ENCODE peak calls at places on chromosomes 13 and 19, in eight cellular contexts. One of them, this sample, is unnamed.

GRCh38 chr13:66345988-66346387 is 884.1 kb downstream of the PCDH9 start:
- DNase-seq in lower lobe of right lung: no peak
- DNase-seq in mucosa of descending colon: no peak
- DNase-seq in ascending aorta: no peak
- DNase-seq in upper lobe of right lung: no peak
- DNase-seq in GM23338: no peak
- DNase-seq in fibroblast of villous mesenchyme: no peak
- DNase-seq in heart right ventricle: no peak
- DNase-seq in this sample: no peak

GRCh38 chr13:48322294-48322693 is 18.7 kb downstream of the RB1 start:
- DNase-seq in heart right ventricle: no peak
- DNase-seq in GM23338: no peak
- DNase-seq in lower lobe of right lung: no peak
- DNase-seq in ascending aorta: no peak
- DNase-seq in upper lobe of right lung: no peak
- DNase-seq in mucosa of descending colon: no peak
- DNase-seq in fibroblast of villous mesenchyme: no peak
- DNase-seq in this sample: no peak

GRCh38 chr13:99778500-99778899 is 193.1 kb downstream of the ZIC5 start:
- DNase-seq in GM23338: no peak
- DNase-seq in ascending aorta: no peak
- DNase-seq in lower lobe of right lung: no peak
- DNase-seq in mucosa of descending colon: no peak
- DNase-seq in heart right ventricle: no peak
- DNase-seq in fibroblast of villous mesenchyme: no peak
- DNase-seq in upper lobe of right lung: no peak
- DNase-seq in this sample: no peak

GRCh38 chr19:44719262-44719701 is 20.3 kb downstream of the CEACAM16 start:
- DNase-seq in GM23338: no peak
- DNase-seq in ascending aorta: no peak
- DNase-seq in mucosa of descending colon: no peak
- DNase-seq in fibroblast of villous mesenchyme: no peak
- DNase-seq in heart right ventricle: no peak
- DNase-seq in upper lobe of right lung: no peak
- DNase-seq in lower lobe of right lung: no peak
- DNase-seq in this sample: no peak

GRCh38 chr19:996051-996838 is 4.0 kb upstream of the GRIN3B start:
- DNase-seq in GM23338: peak
- DNase-seq in upper lobe of right lung: no peak
- DNase-seq in heart right ventricle: no peak
- DNase-seq in ascending aorta: no peak
- DNase-seq in lower lobe of right lung: no peak
- DNase-seq in mucosa of descending colon: no peak
- DNase-seq in fibroblast of villous mesenchyme: peak
- DNase-seq in this sample: peak

GRCh38 chr13:28530729-28531194 is 35.8 kb upstream of the FLT1 start:
- DNase-seq in ascending aorta: no peak
- DNase-seq in fibroblast of villous mesenchyme: no peak
- DNase-seq in GM23338: no peak
- DNase-seq in heart right ventricle: no peak
- DNase-seq in upper lobe of right lung: no peak
- DNase-seq in mucosa of descending colon: no peak
- DNase-seq in lower lobe of right lung: no peak
- DNase-seq in this sample: peak

GRCh38 chr13:99331881-99332293 is 24.7 kb upstream of the GPR183 start:
- DNase-seq in mucosa of descending colon: no peak
- DNase-seq in heart right ventricle: no peak
- DNase-seq in fibroblast of villous mesenchyme: no peak
- DNase-seq in lower lobe of right lung: no peak
- DNase-seq in GM23338: no peak
- DNase-seq in upper lobe of right lung: no peak
- DNase-seq in ascending aorta: no peak
- DNase-seq in this sample: no peak

GRCh38 chr19:48961673-48962028 is 3.5 kb upstream of the FTL start:
- DNase-seq in lower lobe of right lung: no peak
- DNase-seq in fibroblast of villous mesenchyme: no peak
- DNase-seq in ascending aorta: no peak
- DNase-seq in GM23338: no peak
- DNase-seq in upper lobe of right lung: peak
- DNase-seq in heart right ventricle: no peak
- DNase-seq in mucosa of descending colon: peak
- DNase-seq in this sample: no peak

GRCh38 chr13:50075619-50076097 is 60.4 kb downstream of the KCNRG start:
- DNase-seq in ascending aorta: no peak
- DNase-seq in fibroblast of villous mesenchyme: peak
- DNase-seq in heart right ventricle: no peak
- DNase-seq in lower lobe of right lung: no peak
- DNase-seq in upper lobe of right lung: no peak
- DNase-seq in GM23338: no peak
- DNase-seq in mucosa of descending colon: no peak
- DNase-seq in this sample: no peak

GRCh38 chr13:89204435-89204834 is 1533.3 kb downstream of the SLITRK5 start:
- DNase-seq in upper lobe of right lung: no peak
- DNase-seq in GM23338: no peak
- DNase-seq in ascending aorta: no peak
- DNase-seq in mucosa of descending colon: no peak
- DNase-seq in fibroblast of villous mesenchyme: no peak
- DNase-seq in lower lobe of right lung: no peak
- DNase-seq in heart right ventricle: no peak
- DNase-seq in this sample: no peak

GRCh38 chr19:1396019-1396767 is 5.1 kb downstream of the GAMT start:
- DNase-seq in ascending aorta: no peak
- DNase-seq in GM23338: no peak
- DNase-seq in lower lobe of right lung: no peak
- DNase-seq in heart right ventricle: no peak
- DNase-seq in upper lobe of right lung: no peak
- DNase-seq in fibroblast of villous mesenchyme: no peak
- DNase-seq in mucosa of descending colon: no peak
- DNase-seq in this sample: no peak

GRCh38 chr19:16373539-16373938 is 48.9 kb downstream of the KLF2 start:
- DNase-seq in fibroblast of villous mesenchyme: peak
- DNase-seq in heart right ventricle: peak
- DNase-seq in ascending aorta: no peak
- DNase-seq in upper lobe of right lung: no peak
- DNase-seq in mucosa of descending colon: peak
- DNase-seq in lower lobe of right lung: no peak
- DNase-seq in GM23338: no peak
- DNase-seq in this sample: peak

GRCh38 chr19:13160557-13160956 is 10.3 kb downstream of the IER2 start:
- DNase-seq in upper lobe of right lung: no peak
- DNase-seq in heart right ventricle: no peak
- DNase-seq in lower lobe of right lung: no peak
- DNase-seq in ascending aorta: no peak
- DNase-seq in mucosa of descending colon: no peak
- DNase-seq in GM23338: no peak
- DNase-seq in fibroblast of villous mesenchyme: no peak
- DNase-seq in this sample: no peak

GRCh38 chr19:35928507-35928906 is 7.7 kb upstream of the LRFN3 start:
- DNase-seq in fibroblast of villous mesenchyme: no peak
- DNase-seq in upper lobe of right lung: no peak
- DNase-seq in mucosa of descending colon: no peak
- DNase-seq in lower lobe of right lung: no peak
- DNase-seq in ascending aorta: no peak
- DNase-seq in heart right ventricle: no peak
- DNase-seq in GM23338: no peak
- DNase-seq in this sample: no peak

GRCh38 chr19:35695895-35696422 is 8.4 kb upstream of the ZBTB32 start:
- DNase-seq in heart right ventricle: no peak
- DNase-seq in mucosa of descending colon: no peak
- DNase-seq in lower lobe of right lung: no peak
- DNase-seq in GM23338: no peak
- DNase-seq in ascending aorta: no peak
- DNase-seq in upper lobe of right lung: no peak
- DNase-seq in fibroblast of villous mesenchyme: no peak
- DNase-seq in this sample: no peak

GRCh38 chr19:5985098-5985783 is 7.3 kb upstream of the RANBP3 start:
- DNase-seq in lower lobe of right lung: no peak
- DNase-seq in upper lobe of right lung: no peak
- DNase-seq in heart right ventricle: no peak
- DNase-seq in mucosa of descending colon: no peak
- DNase-seq in fibroblast of villous mesenchyme: peak
- DNase-seq in GM23338: no peak
- DNase-seq in ascending aorta: no peak
- DNase-seq in this sample: peak

GRCh38 chr19:35549174-35549788 is 3.9 kb downstream of the TMEM147 start:
- DNase-seq in heart right ventricle: peak
- DNase-seq in upper lobe of right lung: no peak
- DNase-seq in GM23338: peak
- DNase-seq in mucosa of descending colon: no peak
- DNase-seq in fibroblast of villous mesenchyme: peak
- DNase-seq in ascending aorta: no peak
- DNase-seq in lower lobe of right lung: no peak
- DNase-seq in this sample: peak

GRCh38 chr13:49627831-49628652 is at the start of gene ARL11:
- DNase-seq in fibroblast of villous mesenchyme: no peak
- DNase-seq in heart right ventricle: peak
- DNase-seq in mucosa of descending colon: peak
- DNase-seq in lower lobe of right lung: peak
- DNase-seq in ascending aorta: no peak
- DNase-seq in GM23338: peak
- DNase-seq in upper lobe of right lung: peak
- DNase-seq in this sample: no peak

GRCh38 chr13:80055804-80056203 is 285.1 kb downstream of the SPRY2 start:
- DNase-seq in fibroblast of villous mesenchyme: no peak
- DNase-seq in mucosa of descending colon: no peak
- DNase-seq in ascending aorta: no peak
- DNase-seq in lower lobe of right lung: no peak
- DNase-seq in upper lobe of right lung: no peak
- DNase-seq in heart right ventricle: no peak
- DNase-seq in GM23338: no peak
- DNase-seq in this sample: no peak

GRCh38 chr13:75485286-75486062 is 3.5 kb upstream of the TBC1D4 start:
- DNase-seq in fibroblast of villous mesenchyme: no peak
- DNase-seq in mucosa of descending colon: no peak
- DNase-seq in GM23338: peak
- DNase-seq in heart right ventricle: no peak
- DNase-seq in lower lobe of right lung: no peak
- DNase-seq in ascending aorta: no peak
- DNase-seq in upper lobe of right lung: no peak
- DNase-seq in this sample: peak

GRCh38 chr19:2547721-2548120 is 71.8 kb downstream of the GADD45B start:
- DNase-seq in GM23338: no peak
- DNase-seq in upper lobe of right lung: no peak
- DNase-seq in fibroblast of villous mesenchyme: no peak
- DNase-seq in mucosa of descending colon: no peak
- DNase-seq in lower lobe of right lung: peak
- DNase-seq in heart right ventricle: no peak
- DNase-seq in ascending aorta: no peak
- DNase-seq in this sample: no peak

GRCh38 chr19:40266111-40266510 is 19.0 kb downstream of the AKT2 start:
- DNase-seq in GM23338: no peak
- DNase-seq in mucosa of descending colon: no peak
- DNase-seq in fibroblast of villous mesenchyme: no peak
- DNase-seq in ascending aorta: no peak
- DNase-seq in heart right ventricle: peak
- DNase-seq in upper lobe of right lung: no peak
- DNase-seq in lower lobe of right lung: peak
- DNase-seq in this sample: no peak

GRCh38 chr19:40263440-40264313 is 21.5 kb downstream of the AKT2 start:
- DNase-seq in mucosa of descending colon: no peak
- DNase-seq in fibroblast of villous mesenchyme: no peak
- DNase-seq in ascending aorta: no peak
- DNase-seq in lower lobe of right lung: no peak
- DNase-seq in heart right ventricle: no peak
- DNase-seq in GM23338: no peak
- DNase-seq in upper lobe of right lung: no peak
- DNase-seq in this sample: no peak

GRCh38 chr19:40264314-40265054 is 20.7 kb downstream of the AKT2 start:
- DNase-seq in fibroblast of villous mesenchyme: no peak
- DNase-seq in upper lobe of right lung: no peak
- DNase-seq in ascending aorta: no peak
- DNase-seq in lower lobe of right lung: peak
- DNase-seq in heart right ventricle: no peak
- DNase-seq in GM23338: peak
- DNase-seq in mucosa of descending colon: no peak
- DNase-seq in this sample: no peak

GRCh38 chr19:40265763-40266099 is 19.4 kb downstream of the AKT2 start:
- DNase-seq in upper lobe of right lung: no peak
- DNase-seq in GM23338: no peak
- DNase-seq in ascending aorta: no peak
- DNase-seq in heart right ventricle: no peak
- DNase-seq in mucosa of descending colon: no peak
- DNase-seq in lower lobe of right lung: no peak
- DNase-seq in fibroblast of villous mesenchyme: no peak
- DNase-seq in this sample: no peak

GRCh38 chr19:40265055-40265762 is 19.9 kb downstream of the AKT2 start:
- DNase-seq in heart right ventricle: no peak
- DNase-seq in ascending aorta: no peak
- DNase-seq in fibroblast of villous mesenchyme: no peak
- DNase-seq in lower lobe of right lung: peak
- DNase-seq in GM23338: no peak
- DNase-seq in upper lobe of right lung: no peak
- DNase-seq in mucosa of descending colon: no peak
- DNase-seq in this sample: no peak
- H3K4me3 ChIP-seq in heart right ventricle: no peak
- H3K4me3 ChIP-seq in ascending aorta: no peak
- H3K4me3 ChIP-seq in fibroblast of villous mesenchyme: no peak
- H3K4me3 ChIP-seq in lower lobe of right lung: no peak
- H3K4me3 ChIP-seq in GM23338: no peak
- H3K4me3 ChIP-seq in upper lobe of right lung: no peak
- H3K4me3 ChIP-seq in mucosa of descending colon: no peak
- H3K4me3 ChIP-seq in this sample: no peak

DNA sequence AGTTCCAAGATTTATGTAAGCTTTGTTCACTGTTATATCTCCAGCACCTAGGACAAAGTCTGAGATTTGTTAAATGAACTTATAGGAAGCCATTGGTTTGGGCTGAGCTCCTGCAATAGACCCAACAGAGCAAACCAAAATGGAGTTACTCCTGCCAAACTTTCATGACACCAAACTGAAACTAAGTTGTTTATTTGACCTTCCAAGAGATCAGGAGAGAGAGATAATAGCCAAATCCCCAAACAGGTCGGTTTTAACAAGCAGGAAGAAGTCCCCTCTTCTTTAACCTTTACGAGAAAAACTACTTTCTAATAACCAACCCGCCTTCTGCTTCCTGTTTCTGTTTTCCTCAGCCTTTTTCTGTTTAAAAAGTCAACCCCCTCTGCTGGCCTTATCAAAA is 54.9 kb upstream of the ATP12A start:
- DNase-seq in ascending aorta: no peak
- DNase-seq in GM23338: no peak
- DNase-seq in mucosa of descending colon: no peak
- DNase-seq in heart right ventricle: no peak
- DNase-seq in upper lobe of right lung: no peak
- DNase-seq in fibroblast of villous mesenchyme: peak
- DNase-seq in lower lobe of right lung: no peak
- DNase-seq in this sample: peak
- H3K4me3 ChIP-seq in ascending aorta: no peak
- H3K4me3 ChIP-seq in GM23338: no peak
- H3K4me3 ChIP-seq in mucosa of descending colon: no peak
- H3K4me3 ChIP-seq in heart right ventricle: no peak
- H3K4me3 ChIP-seq in upper lobe of right lung: no peak
- H3K4me3 ChIP-seq in fibroblast of villous mesenchyme: no peak
- H3K4me3 ChIP-seq in lower lobe of right lung: no peak
- H3K4me3 ChIP-seq in this sample: no peak

GRCh38 chr19:56594446-56594782 is 688 bp upstream of the ZNF71 start:
- DNase-seq in mucosa of descending colon: no peak
- DNase-seq in ascending aorta: no peak
- DNase-seq in GM23338: no peak
- DNase-seq in fibroblast of villous mesenchyme: no peak
- DNase-seq in heart right ventricle: no peak
- DNase-seq in lower lobe of right lung: no peak
- DNase-seq in upper lobe of right lung: no peak
- DNase-seq in this sample: no peak
- H3K4me3 ChIP-seq in mucosa of descending colon: no peak
- H3K4me3 ChIP-seq in ascending aorta: peak
- H3K4me3 ChIP-seq in GM23338: peak
- H3K4me3 ChIP-seq in fibroblast of villous mesenchyme: peak
- H3K4me3 ChIP-seq in heart right ventricle: peak
- H3K4me3 ChIP-seq in lower lobe of right lung: no peak
- H3K4me3 ChIP-seq in upper lobe of right lung: peak
- H3K4me3 ChIP-seq in this sample: no peak

GRCh38 chr19:9621156-9622037 is at the start of gene ZNF561:
- DNase-seq in fibroblast of villous mesenchyme: peak
- DNase-seq in mucosa of descending colon: peak
- DNase-seq in GM23338: peak
- DNase-seq in upper lobe of right lung: peak
- DNase-seq in ascending aorta: peak
- DNase-seq in lower lobe of right lung: peak
- DNase-seq in heart right ventricle: peak
- DNase-seq in this sample: peak
- H3K4me3 ChIP-seq in fibroblast of villous mesenchyme: peak
- H3K4me3 ChIP-seq in mucosa of descending colon: peak
- H3K4me3 ChIP-seq in GM23338: peak
- H3K4me3 ChIP-seq in upper lobe of right lung: peak
- H3K4me3 ChIP-seq in ascending aorta: peak
- H3K4me3 ChIP-seq in lower lobe of right lung: peak
- H3K4me3 ChIP-seq in heart right ventricle: peak
- H3K4me3 ChIP-seq in this sample: peak

This sample was measured in choroid plexus epithelial cell.